ENCODE peak calls at places on chromosomes 4 and X, in ten cellular contexts. K is suprapubic skin, E is fibroblast of lung, Q is body of pancreas, J is OCI-LY7, P is lower lobe of right lung, O is breast epithelium, X is hepatocyte, L is esophagus squamous epithelium, V is colonic mucosa. D is an unnamed sample. For H3K36me3, the result is how much of the 10 kb centered on the place peaks cover.

GRCh38 chr4:114911141-114911540 is 202.3 kb downstream of the NDST4 start:
- DNase-seq in K (no peak), E (peak), Q (no peak), J (no peak), P (no peak), O (no peak), X (no peak), L (no peak), V (no peak), D (no peak)

GRCh38 chr4:162104459-162105124 is 59.2 kb downstream of the FSTL5 start:
- DNase-seq in K (no peak), E (no peak), Q (no peak), J (no peak), P (no peak), O (no peak), X (no peak), L (no peak), V (no peak), D (no peak)

GRCh38 chr4:18869166-18869565 is 847.6 kb upstream of the LCORL start:
- DNase-seq in K (no peak), E (no peak), Q (no peak), J (no peak), P (no peak), O (no peak), X (no peak), L (no peak), V (no peak), D (no peak)

GRCh38 chr4:147360301-147360700 is 120.6 kb upstream of the EDNRA start:
- DNase-seq in K (no peak), E (peak), Q (no peak), J (no peak), P (no peak), O (no peak), X (peak), L (no peak), V (no peak), D (no peak)

GRCh38 chr4:154719087-154719486 is 24.7 kb upstream of the LRAT start:
- DNase-seq in K (no peak), E (peak), Q (no peak), J (no peak), P (no peak), O (no peak), X (no peak), L (no peak), V (no peak), D (no peak)

GRCh38 chrX:107684956-107685385 is 56.7 kb downstream of the PRPS1 start:
- DNase-seq in K (peak), E (peak), Q (peak), J (no peak), P (peak), O (peak), X (peak), L (peak), V (peak), D (peak)

GRCh38 chrX:65194547-65194946 is 218.3 kb upstream of the ZC4H2 start:
- DNase-seq in K (no peak), E (no peak), Q (no peak), J (no peak), P (no peak), O (no peak), X (no peak), L (no peak), V (no peak), D (no peak)

GRCh38 chr4:40881851-40882250 is 132.1 kb downstream of the NSUN7 start:
- DNase-seq in K (no peak), E (no peak), Q (no peak), J (no peak), P (no peak), O (no peak), X (no peak), L (no peak), V (no peak), D (no peak)

GRCh38 chr4:41613362-41613761 is 75.4 kb downstream of the LIMCH1 start:
- DNase-seq in K (no peak), E (peak), Q (no peak), J (no peak), P (no peak), O (no peak), X (no peak), L (no peak), V (peak), D (no peak)

GRCh38 chrX:12971282-12972003 is 3.5 kb upstream of the TMSB4X start:
- DNase-seq in K (peak), E (no peak), Q (peak), J (no peak), P (peak), O (no peak), X (no peak), L (no peak), V (no peak), D (no peak)

GRCh38 chr4:100022792-100023222 is 72.7 kb upstream of the H2AZ1 start:
- DNase-seq in K (no peak), E (no peak), Q (no peak), J (no peak), P (no peak), O (no peak), X (no peak), L (no peak), V (no peak), D (no peak)

GRCh38 chr4:37008199-37008598 is 236.3 kb upstream of the NWD2 start:
- DNase-seq in K (no peak), E (peak), Q (peak), J (peak), P (no peak), O (no peak), X (peak), L (no peak), V (peak), D (no peak)

GRCh38 chr4:10783351-10783750 is 98.8 kb upstream of the CLNK start:
- DNase-seq in K (no peak), E (peak), Q (no peak), J (no peak), P (no peak), O (no peak), X (peak), L (no peak), V (no peak), D (no peak)

GRCh38 chr4:151620066-151620465 is 140.7 kb downstream of the GATB start:
- DNase-seq in K (no peak), E (no peak), Q (no peak), J (no peak), P (no peak), O (no peak), X (no peak), L (no peak), V (no peak), D (no peak)

GRCh38 chr4:80322716-80323115 is 12.8 kb upstream of the CFAP299 start:
- DNase-seq in K (no peak), E (peak), Q (no peak), J (peak), P (no peak), O (no peak), X (peak), L (no peak), V (no peak), D (no peak)

GRCh38 chr4:7531640-7531994 is 96.9 kb upstream of the PSAPL1 start:
- DNase-seq in K (no peak), E (no peak), Q (no peak), J (no peak), P (no peak), O (no peak), X (no peak), L (no peak), V (no peak), D (no peak)

GRCh38 chrX:30806187-30806728 is 82.8 kb downstream of the TAB3 start:
- DNase-seq in K (no peak), E (no peak), Q (no peak), J (no peak), P (no peak), O (no peak), X (no peak), L (no peak), V (no peak), D (no peak)

GRCh38 chr4:99091174-99091573 is 2.6 kb upstream of the ADH5 start:
- DNase-seq in K (no peak), E (no peak), Q (no peak), J (no peak), P (no peak), O (no peak), X (no peak), L (no peak), V (no peak), D (no peak)

GRCh38 chr4:141275834-141276233 is 55.1 kb downstream of the ZNF330 start:
- DNase-seq in K (no peak), E (peak), Q (no peak), J (no peak), P (no peak), O (no peak), X (no peak), L (no peak), V (no peak), D (no peak)

GRCh38 chrX:108914791-108915190 is 178.4 kb upstream of the IRS4 start:
- DNase-seq in K (no peak), E (no peak), Q (no peak), J (no peak), P (no peak), O (no peak), X (no peak), L (no peak), V (no peak), D (no peak)

GRCh38 chrX:134758652-134759051 is 100.4 kb upstream of the PLAC1 start:
- DNase-seq in K (no peak), E (no peak), Q (no peak), J (no peak), P (no peak), O (no peak), X (no peak), L (no peak), V (no peak), D (no peak)

GRCh38 chr4:86451560-86452322 is 91.9 kb upstream of the MAPK10 start:
- DNase-seq in K (no peak), E (peak), Q (no peak), J (no peak), P (no peak), O (no peak), X (no peak), L (no peak), V (no peak), D (no peak)

GRCh38 chr4:122219356-122219755 is 67.2 kb downstream of the BLTP1 start:
- DNase-seq in K (no peak), E (no peak), Q (no peak), J (no peak), P (no peak), O (no peak), X (no peak), L (no peak), V (no peak), D (no peak)

GRCh38 chrX:132330156-132330729 is 111.0 kb upstream of the RAP2C start:
- DNase-seq in K (no peak), E (no peak), Q (no peak), J (no peak), P (no peak), O (no peak), X (no peak), L (no peak), V (no peak), D (no peak)

GRCh38 chrX:45479835-45480422 is 279.3 kb upstream of the DIPK2B start:
- DNase-seq in K (no peak), E (peak), Q (no peak), J (no peak), P (no peak), O (no peak), X (peak), L (no peak), V (no peak), D (no peak)

GRCh38 chr4:16713271-16713670 is 185.2 kb downstream of the LDB2 start:
- DNase-seq in K (no peak), E (no peak), Q (no peak), J (no peak), P (no peak), O (no peak), X (no peak), L (no peak), V (no peak), D (no peak)

GRCh38 chr4:72449705-72450104 is 119.3 kb downstream of the ADAMTS3 start:
- DNase-seq in K (no peak), E (peak), Q (no peak), J (no peak), P (no peak), O (no peak), X (no peak), L (no peak), V (no peak), D (no peak)

GRCh38 chr4:14862881-14863280 is 139.4 kb upstream of the CPEB2 start:
- DNase-seq in K (no peak), E (peak), Q (no peak), J (no peak), P (no peak), O (no peak), X (no peak), L (no peak), V (peak), D (no peak)

GRCh38 chr4:55469979-55470378 is 74.2 kb downstream of the TMEM165 start:
- DNase-seq in K (no peak), E (no peak), Q (no peak), J (no peak), P (no peak), O (no peak), X (no peak), L (no peak), V (no peak), D (no peak)

GRCh38 chrX:146831994-146832393 is 17.4 kb upstream of the CXorf51A start:
- DNase-seq in K (no peak), E (no peak), Q (no peak), J (no peak), P (no peak), O (no peak), X (no peak), L (no peak), V (no peak), D (no peak)

GRCh38 chrX:133215747-133216146 is 2.4 kb downstream of the TFDP3 start:
- DNase-seq in K (no peak), E (peak), Q (peak), J (peak), P (no peak), O (peak), X (peak), L (no peak), V (peak), D (no peak)

GRCh38 chr4:135382280-135382679 is 1180.7 kb upstream of the PABPC4L start:
- DNase-seq in K (no peak), E (peak), Q (no peak), J (no peak), P (no peak), O (no peak), X (no peak), L (no peak), V (no peak), D (no peak)

GRCh38 chr4:1200425-1201035 is 28.1 kb upstream of the SPON2 start:
- DNase-seq in K (peak), E (peak), Q (peak), J (no peak), P (peak), O (no peak), X (peak), L (no peak), V (peak), D (peak)

DNA sequence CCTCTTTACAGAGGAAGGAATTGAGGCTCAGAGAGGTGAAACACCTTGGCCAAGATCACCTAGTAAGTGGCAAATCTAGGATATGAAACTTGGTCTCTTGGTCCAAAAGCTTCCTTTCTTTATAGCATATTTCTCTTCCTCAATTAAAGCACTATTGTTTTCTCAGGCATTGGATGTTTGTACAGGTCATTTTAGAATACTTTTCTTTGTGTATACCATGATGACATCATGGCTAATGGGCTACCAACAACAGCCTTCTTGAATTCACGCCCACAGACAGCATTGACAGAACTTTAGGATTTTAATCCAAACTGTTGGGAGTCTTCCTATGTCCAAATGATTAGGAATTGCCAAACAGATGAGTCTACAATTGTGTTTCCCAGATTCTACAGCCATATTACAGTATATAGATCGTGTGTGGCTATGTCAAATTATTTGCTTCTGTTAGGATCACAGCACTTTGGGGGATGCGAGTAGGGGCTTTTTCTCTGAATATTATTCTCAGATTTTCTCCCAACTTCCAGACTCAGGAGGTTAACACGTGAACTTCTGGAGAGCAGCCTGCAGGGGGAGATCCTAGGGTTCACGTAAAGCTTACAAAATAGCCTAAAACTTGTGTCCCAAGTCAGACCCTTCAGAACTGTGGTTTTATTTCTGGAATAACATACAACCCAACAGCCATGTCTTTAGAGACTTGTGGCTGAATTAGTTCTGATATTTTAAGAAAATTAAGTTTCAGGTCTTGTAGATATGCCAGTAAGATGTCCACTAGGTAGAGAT is 191.8 kb downstream of the SHROOM3 start:
- DNase-seq in K (no peak), E (no peak), Q (no peak), J (no peak), P (no peak), O (no peak), X (no peak), L (no peak), V (no peak), D (no peak)
- TF ChIP-seq CTCF in K (no peak), E (peak), Q (no peak), J (peak), P (no peak), O (no peak), X (no peak), L (no peak), V (no peak), D (peak)

GRCh38 chrX:23936198-23936597 is 28.4 kb downstream of the CXorf58 start:
- DNase-seq in K (no peak), E (no peak), Q (no peak), J (no peak), P (no peak), O (no peak), X (no peak), L (no peak), V (no peak), D (no peak)

GRCh38 chrX:23938690-23939089 is 30.9 kb downstream of the CXorf58 start:
- DNase-seq in K (no peak), E (no peak), Q (no peak), J (no peak), P (no peak), O (no peak), X (no peak), L (no peak), V (no peak), D (no peak)

GRCh38 chrX:23935116-23935515 is 27.3 kb downstream of the CXorf58 start:
- DNase-seq in K (no peak), E (no peak), Q (no peak), J (no peak), P (no peak), O (no peak), X (no peak), L (no peak), V (no peak), D (no peak)

GRCh38 chrX:23931149-23931604 is 23.4 kb downstream of the CXorf58 start:
- DNase-seq in K (no peak), E (no peak), Q (no peak), J (no peak), P (no peak), O (no peak), X (peak), L (no peak), V (no peak), D (no peak)

GRCh38 chrX:23937100-23937499 is 29.3 kb downstream of the CXorf58 start:
- DNase-seq in K (no peak), E (no peak), Q (no peak), J (no peak), P (no peak), O (no peak), X (no peak), L (no peak), V (no peak), D (no peak)
- H3K4me3 ChIP-seq in K (no peak), E (no peak), Q (no peak), J (no peak), P (no peak), O (no peak), X (no peak), L (no peak), V (no peak), D (no peak)

GRCh38 chrX:47179928-47180255 is 13.7 kb upstream of the UBA1 start:
- DNase-seq in K (peak), E (no peak), Q (no peak), J (no peak), P (no peak), O (no peak), X (no peak), L (no peak), V (no peak), D (no peak)

GRCh38 chrX:47177079-47177478 is 16.6 kb upstream of the UBA1 start:
- DNase-seq in K (peak), E (no peak), Q (no peak), J (no peak), P (no peak), O (no peak), X (no peak), L (no peak), V (no peak), D (no peak)

GRCh38 chrX:47179221-47179927 is 14.3 kb upstream of the UBA1 start:
- DNase-seq in K (peak), E (peak), Q (no peak), J (no peak), P (no peak), O (peak), X (no peak), L (no peak), V (no peak), D (no peak)

GRCh38 chrX:47180346-47180745 is 13.3 kb upstream of the UBA1 start:
- DNase-seq in K (peak), E (no peak), Q (no peak), J (no peak), P (no peak), O (no peak), X (no peak), L (no peak), V (no peak), D (no peak)

DNA sequence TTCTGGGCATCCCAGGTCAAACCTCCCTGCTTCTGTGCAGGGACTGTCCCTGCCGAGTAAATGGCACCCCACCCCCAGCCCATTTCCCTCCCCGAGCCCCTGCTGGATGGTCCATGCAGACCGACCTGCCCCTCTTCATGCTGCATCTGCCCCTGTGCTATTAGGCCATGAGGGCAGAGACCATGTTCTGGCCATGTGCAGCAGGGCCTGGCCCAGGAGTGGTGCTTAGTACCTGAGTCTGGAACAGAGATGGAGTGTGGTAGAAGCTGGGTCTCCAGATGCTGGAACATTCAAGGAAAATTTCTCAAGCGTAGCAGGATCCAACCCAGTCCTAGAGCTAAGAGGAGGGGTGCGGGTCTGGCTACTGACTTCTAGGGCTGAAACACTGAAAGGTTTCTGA is 15.3 kb upstream of the UBA1 start:
- DNase-seq in K (peak), E (no peak), Q (no peak), J (no peak), P (no peak), O (no peak), X (no peak), L (no peak), V (no peak), D (no peak)
- H3K36me3 ChIP-seq in K (half or more), E (under half), Q (under half), J (under half), P (half or more), O (under half), X (under half), L (half or more), V (under half), D (under half)

DNA sequence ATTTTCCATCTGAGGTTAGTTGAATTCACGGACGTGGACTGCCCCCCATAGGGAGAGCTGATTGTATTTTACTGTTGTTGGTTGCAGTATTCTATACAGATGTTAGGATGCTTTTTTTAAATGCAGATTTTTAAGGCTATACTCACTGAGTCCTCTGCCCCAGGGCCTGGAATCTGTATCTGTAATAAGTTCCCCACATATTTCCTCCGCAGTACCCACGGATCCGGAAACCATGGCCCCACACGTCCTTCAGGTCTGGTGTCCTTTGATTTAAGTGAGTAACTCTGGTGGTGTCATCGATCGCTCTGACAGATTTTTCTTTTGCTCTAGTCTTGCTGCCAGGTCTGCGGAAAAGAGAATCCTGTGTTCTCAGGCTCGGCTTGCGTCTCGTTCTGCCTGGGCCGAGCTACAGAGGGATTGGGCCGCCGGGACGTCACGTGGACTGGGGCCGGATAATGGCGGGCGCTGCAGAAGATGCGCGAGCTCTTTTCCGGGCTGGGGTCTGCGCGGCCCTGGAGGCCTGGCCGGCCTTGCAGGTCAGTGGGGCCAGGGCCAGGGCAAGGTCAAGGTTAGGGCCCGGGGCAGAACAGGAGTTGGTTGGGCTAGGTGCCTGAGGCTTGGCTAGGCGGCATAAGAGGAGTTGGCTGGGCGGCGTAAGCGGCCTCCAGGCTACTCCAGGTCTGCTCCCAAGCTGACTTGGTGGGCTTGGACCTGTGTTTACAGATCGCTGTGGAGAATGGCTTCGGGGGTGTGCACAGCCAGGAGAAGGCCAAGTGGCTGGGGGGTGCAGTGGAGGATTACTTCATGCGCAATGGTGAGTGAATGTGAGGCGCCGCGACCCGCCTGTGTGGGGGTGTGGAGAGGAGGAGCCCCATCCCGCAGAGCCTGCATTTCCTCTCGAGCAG is at the start of gene TSR2:
- DNase-seq in K (peak), E (peak), Q (peak), J (peak), P (peak), O (peak), X (peak), L (peak), V (peak), D (peak)
- TF ChIP-seq CTCF in K (no peak), E (no peak), Q (peak), J (peak), P (no peak), O (no peak), X (peak), L (no peak), V (no peak), D (no peak)

D was measured in GM06990.